ENCODE peak calls at places on chromosomes 3 and 15, in ten cellular contexts. A is hypothalamus, Q is T follicular helper cell, Z is fibroblast of the conjunctiva, F is hippocampal formation, O is NCI-H2081, N is lower leg skin, V is fibroblast of mammary gland, K is cardiac fibroblast, M is NCI-H460. T is an unnamed sample.

GRCh38 chr15:49718234-49718633 is 97.4 kb downstream of the DTWD1 start:
- DNase-seq in A (no peak), Q (no peak), Z (peak), F (no peak), O (no peak), N (no peak), V (peak), K (peak), M (no peak), T (no peak)

GRCh38 chr3:186931487-186932280 is 1.4 kb downstream of the ST6GAL1 start:
- DNase-seq in A (peak), Q (no peak), Z (no peak), F (peak), O (no peak), N (peak), V (peak), K (peak), M (no peak), T (peak)

GRCh38 chr3:10108091-10108490 is at the start of gene FANCD2OS:
- DNase-seq in A (no peak), Q (no peak), Z (no peak), F (no peak), O (no peak), N (no peak), V (no peak), K (no peak), M (no peak), T (no peak)

GRCh38 chr3:149180057-149180573 is 41.5 kb downstream of the CP start:
- DNase-seq in A (no peak), Q (no peak), Z (peak), F (no peak), O (no peak), N (peak), V (peak), K (peak), M (peak), T (peak)

GRCh38 chr3:71148455-71149060 is 435.0 kb downstream of the FOXP1 start:
- DNase-seq in A (no peak), Q (no peak), Z (no peak), F (no peak), O (no peak), N (no peak), V (no peak), K (no peak), M (no peak), T (no peak)

GRCh38 chr3:189563841-189564563 is 67.2 kb upstream of the TP63 start:
- DNase-seq in A (no peak), Q (no peak), Z (no peak), F (no peak), O (no peak), N (no peak), V (peak), K (peak), M (no peak), T (no peak)

GRCh38 chr3:160398820-160399346 is at the start of gene IFT80:
- DNase-seq in A (peak), Q (peak), Z (peak), F (peak), O (peak), N (peak), V (peak), K (peak), M (peak), T (peak)

GRCh38 chr3:176905331-176905730 is 292.0 kb downstream of the TBL1XR1 start:
- DNase-seq in A (no peak), Q (no peak), Z (no peak), F (no peak), O (peak), N (no peak), V (no peak), K (no peak), M (no peak), T (no peak)

GRCh38 chr3:175951047-175951694 is 1092.0 kb downstream of the NAALADL2 start:
- DNase-seq in A (no peak), Q (no peak), Z (no peak), F (no peak), O (no peak), N (no peak), V (peak), K (no peak), M (no peak), T (no peak)

GRCh38 chr15:27527490-27528067 is 556.6 kb downstream of the GABRG3 start:
- DNase-seq in A (no peak), Q (no peak), Z (no peak), F (no peak), O (no peak), N (no peak), V (no peak), K (no peak), M (no peak), T (no peak)

GRCh38 chr3:135997554-135998320 is 32.2 kb downstream of the PPP2R3A start:
- DNase-seq in A (peak), Q (no peak), Z (no peak), F (peak), O (no peak), N (no peak), V (no peak), K (no peak), M (no peak), T (no peak)

GRCh38 chr3:172082269-172082668 is 42.9 kb downstream of the FNDC3B start:
- DNase-seq in A (no peak), Q (no peak), Z (peak), F (no peak), O (no peak), N (peak), V (peak), K (peak), M (no peak), T (no peak)

GRCh38 chr3:42710323-42711021 is 7.9 kb upstream of the HHATL start:
- DNase-seq in A (no peak), Q (no peak), Z (no peak), F (no peak), O (no peak), N (no peak), V (no peak), K (no peak), M (no peak), T (no peak)

GRCh38 chr15:101528108-101528916 is 38.8 kb upstream of the PCSK6 start:
- DNase-seq in A (no peak), Q (no peak), Z (no peak), F (no peak), O (no peak), N (no peak), V (no peak), K (peak), M (no peak), T (peak)

GRCh38 chr3:127064391-127065137 is 81.6 kb downstream of the PLXNA1 start:
- DNase-seq in A (no peak), Q (no peak), Z (peak), F (no peak), O (no peak), N (no peak), V (peak), K (peak), M (no peak), T (no peak)

GRCh38 chr3:194075802-194076460 is 60.0 kb upstream of the HES1 start:
- DNase-seq in A (no peak), Q (no peak), Z (no peak), F (no peak), O (no peak), N (no peak), V (no peak), K (no peak), M (no peak), T (no peak)

GRCh38 chr15:85636351-85636750 is 158.4 kb downstream of the KLHL25 start:
- DNase-seq in A (no peak), Q (no peak), Z (no peak), F (no peak), O (no peak), N (no peak), V (no peak), K (no peak), M (no peak), T (no peak)

GRCh38 chr3:187025254-187025655 is 94.9 kb downstream of the ST6GAL1 start:
- DNase-seq in A (no peak), Q (no peak), Z (no peak), F (no peak), O (no peak), N (no peak), V (no peak), K (no peak), M (no peak), T (no peak)

GRCh38 chr15:70781236-70781635 is 17.9 kb upstream of the UACA start:
- DNase-seq in A (no peak), Q (no peak), Z (no peak), F (no peak), O (no peak), N (no peak), V (no peak), K (no peak), M (no peak), T (no peak)

GRCh38 chr3:104908761-104909160 is 457.9 kb upstream of the ALCAM start:
- DNase-seq in A (no peak), Q (no peak), Z (no peak), F (no peak), O (peak), N (no peak), V (no peak), K (peak), M (no peak), T (peak)

GRCh38 chr3:4292301-4292700 is 10.9 kb upstream of the SETMAR start:
- DNase-seq in A (no peak), Q (no peak), Z (no peak), F (no peak), O (no peak), N (no peak), V (no peak), K (no peak), M (no peak), T (no peak)

GRCh38 chr3:43285644-43286043 is 696 bp upstream of the SNRK start:
- DNase-seq in A (no peak), Q (no peak), Z (no peak), F (no peak), O (no peak), N (no peak), V (no peak), K (no peak), M (no peak), T (no peak)

GRCh38 chr3:149566296-149566945 is 91.4 kb downstream of the WWTR1 start:
- DNase-seq in A (no peak), Q (no peak), Z (peak), F (no peak), O (no peak), N (no peak), V (peak), K (no peak), M (no peak), T (no peak)

GRCh38 chr3:147384210-147385058 is 21.9 kb downstream of the ZIC4 start:
- DNase-seq in A (no peak), Q (no peak), Z (no peak), F (no peak), O (no peak), N (no peak), V (no peak), K (no peak), M (no peak), T (no peak)

GRCh38 chr15:96230557-96231181 is 99.8 kb upstream of the NR2F2 start:
- DNase-seq in A (no peak), Q (no peak), Z (no peak), F (no peak), O (no peak), N (no peak), V (peak), K (peak), M (peak), T (no peak)

GRCh38 chr15:34161329-34161953 is 48.5 kb downstream of the KATNBL1 start:
- DNase-seq in A (no peak), Q (no peak), Z (no peak), F (no peak), O (no peak), N (no peak), V (peak), K (no peak), M (no peak), T (no peak)

GRCh38 chr15:40477703-40478269 is 7.0 kb downstream of the CHST14 start:
- DNase-seq in A (no peak), Q (no peak), Z (no peak), F (no peak), O (no peak), N (peak), V (no peak), K (no peak), M (no peak), T (no peak)

GRCh38 chr3:161969867-161970266 is 473.3 kb downstream of the OTOL1 start:
- DNase-seq in A (no peak), Q (no peak), Z (no peak), F (no peak), O (no peak), N (no peak), V (peak), K (no peak), M (no peak), T (no peak)

GRCh38 chr15:55289011-55289572 is 521 bp downstream of the RAB27A start:
- DNase-seq in A (no peak), Q (peak), Z (no peak), F (no peak), O (no peak), N (peak), V (peak), K (peak), M (no peak), T (peak)

GRCh38 chr3:42476225-42477160 is 25.9 kb upstream of the VIPR1 start:
- DNase-seq in A (no peak), Q (no peak), Z (no peak), F (no peak), O (peak), N (peak), V (no peak), K (peak), M (no peak), T (no peak)

GRCh38 chr15:39934415-39935044 is 615 bp downstream of the EIF2AK4 start:
- DNase-seq in A (no peak), Q (no peak), Z (no peak), F (no peak), O (no peak), N (no peak), V (peak), K (peak), M (no peak), T (no peak)